ENCODE peak calls at places on chromosomes 6 and 20, in five cellular contexts. One of them, this sample, is unnamed.

GRCh38 chr6:70151616-70152015 is 151.3 kb downstream of the COL9A1 start:
- DNase-seq in neural progenitor cell: no peak
- DNase-seq in endothelial cell: no peak
- DNase-seq in osteocyte: no peak
- DNase-seq in fibroblast of mammary gland: no peak
- DNase-seq in this sample: no peak

GRCh38 chr20:41178495-41178894 is 41.2 kb downstream of the PLCG1 start:
- DNase-seq in neural progenitor cell: no peak
- DNase-seq in endothelial cell: no peak
- DNase-seq in osteocyte: no peak
- DNase-seq in fibroblast of mammary gland: no peak
- DNase-seq in this sample: no peak

GRCh38 chr20:63321148-63321831 is 28.3 kb downstream of the COL20A1 start:
- DNase-seq in neural progenitor cell: no peak
- DNase-seq in endothelial cell: no peak
- DNase-seq in osteocyte: no peak
- DNase-seq in fibroblast of mammary gland: peak
- DNase-seq in this sample: peak

GRCh38 chr6:35370124-35370741 is 27.9 kb downstream of the PPARD start:
- DNase-seq in neural progenitor cell: no peak
- DNase-seq in endothelial cell: no peak
- DNase-seq in osteocyte: no peak
- DNase-seq in fibroblast of mammary gland: peak
- DNase-seq in this sample: peak

GRCh38 chr6:21437583-21437982 is 156.0 kb upstream of the SOX4 start:
- DNase-seq in neural progenitor cell: no peak
- DNase-seq in endothelial cell: no peak
- DNase-seq in osteocyte: no peak
- DNase-seq in fibroblast of mammary gland: no peak
- DNase-seq in this sample: no peak

GRCh38 chr6:111038534-111039252 is 48.6 kb upstream of the SLC16A10 start:
- DNase-seq in neural progenitor cell: no peak
- DNase-seq in endothelial cell: no peak
- DNase-seq in osteocyte: no peak
- DNase-seq in fibroblast of mammary gland: no peak
- DNase-seq in this sample: no peak

GRCh38 chr6:27777614-27778355 is 134.4 kb downstream of the OR2B2 start:
- DNase-seq in neural progenitor cell: peak
- DNase-seq in endothelial cell: no peak
- DNase-seq in osteocyte: no peak
- DNase-seq in fibroblast of mammary gland: peak
- DNase-seq in this sample: no peak

GRCh38 chr20:34824026-34824860 is 1.2 kb downstream of the NCOA6 start:
- DNase-seq in neural progenitor cell: peak
- DNase-seq in endothelial cell: peak
- DNase-seq in osteocyte: no peak
- DNase-seq in fibroblast of mammary gland: peak
- DNase-seq in this sample: peak

GRCh38 chr6:7640607-7641577 is 50.9 kb downstream of the SNRNP48 start:
- DNase-seq in neural progenitor cell: no peak
- DNase-seq in endothelial cell: no peak
- DNase-seq in osteocyte: no peak
- DNase-seq in fibroblast of mammary gland: peak
- DNase-seq in this sample: no peak

GRCh38 chr6:127737768-127738167 is 160.8 kb downstream of the C6orf58 start:
- DNase-seq in neural progenitor cell: no peak
- DNase-seq in endothelial cell: no peak
- DNase-seq in osteocyte: no peak
- DNase-seq in fibroblast of mammary gland: peak
- DNase-seq in this sample: no peak

GRCh38 chr6:107399927-107400326 is 59.4 kb downstream of the PDSS2 start:
- DNase-seq in neural progenitor cell: peak
- DNase-seq in endothelial cell: no peak
- DNase-seq in osteocyte: no peak
- DNase-seq in fibroblast of mammary gland: no peak
- DNase-seq in this sample: no peak

GRCh38 chr20:44566018-44566417 is 16.4 kb upstream of the PKIG start:
- DNase-seq in neural progenitor cell: no peak
- DNase-seq in endothelial cell: no peak
- DNase-seq in osteocyte: no peak
- DNase-seq in fibroblast of mammary gland: no peak
- DNase-seq in this sample: no peak

GRCh38 chr20:44142416-44142815 is 44.6 kb downstream of the JPH2 start:
- DNase-seq in neural progenitor cell: no peak
- DNase-seq in endothelial cell: no peak
- DNase-seq in osteocyte: no peak
- DNase-seq in fibroblast of mammary gland: peak
- DNase-seq in this sample: no peak

GRCh38 chr20:57088436-57088835 is 178.0 kb downstream of the BMP7 start:
- DNase-seq in neural progenitor cell: peak
- DNase-seq in endothelial cell: no peak
- DNase-seq in osteocyte: no peak
- DNase-seq in fibroblast of mammary gland: no peak
- DNase-seq in this sample: no peak

GRCh38 chr6:27495386-27496135 is 22.7 kb upstream of the ZNF184 start:
- DNase-seq in neural progenitor cell: peak
- DNase-seq in endothelial cell: peak
- DNase-seq in osteocyte: no peak
- DNase-seq in fibroblast of mammary gland: peak
- DNase-seq in this sample: peak

GRCh38 chr6:136963259-136963658 is 41.2 kb downstream of the SLC35D3 start:
- DNase-seq in neural progenitor cell: no peak
- DNase-seq in endothelial cell: no peak
- DNase-seq in osteocyte: no peak
- DNase-seq in fibroblast of mammary gland: no peak
- DNase-seq in this sample: no peak

GRCh38 chr6:149233056-149233715 is 84.3 kb upstream of the TAB2 start:
- DNase-seq in neural progenitor cell: no peak
- DNase-seq in endothelial cell: no peak
- DNase-seq in osteocyte: no peak
- DNase-seq in fibroblast of mammary gland: peak
- DNase-seq in this sample: no peak

GRCh38 chr20:2206957-2207769 is 88.6 kb upstream of the TGM3 start:
- DNase-seq in neural progenitor cell: peak
- DNase-seq in endothelial cell: peak
- DNase-seq in osteocyte: peak
- DNase-seq in fibroblast of mammary gland: peak
- DNase-seq in this sample: peak

GRCh38 chr6:15444881-15445280 is 199.0 kb downstream of the JARID2 start:
- DNase-seq in neural progenitor cell: no peak
- DNase-seq in endothelial cell: no peak
- DNase-seq in osteocyte: no peak
- DNase-seq in fibroblast of mammary gland: no peak
- DNase-seq in this sample: no peak

GRCh38 chr6:169072127-169073042 is 181.3 kb downstream of the THBS2 start:
- DNase-seq in neural progenitor cell: no peak
- DNase-seq in endothelial cell: no peak
- DNase-seq in osteocyte: no peak
- DNase-seq in fibroblast of mammary gland: no peak
- DNase-seq in this sample: no peak

GRCh38 chr6:77474973-77475372 is 11.7 kb upstream of the HTR1B start:
- DNase-seq in neural progenitor cell: no peak
- DNase-seq in endothelial cell: no peak
- DNase-seq in osteocyte: no peak
- DNase-seq in fibroblast of mammary gland: no peak
- DNase-seq in this sample: no peak

GRCh38 chr6:41769376-41769775 is 10.3 kb downstream of the FRS3 start:
- DNase-seq in neural progenitor cell: no peak
- DNase-seq in endothelial cell: no peak
- DNase-seq in osteocyte: no peak
- DNase-seq in fibroblast of mammary gland: no peak
- DNase-seq in this sample: no peak

GRCh38 chr6:132812255-132812732 is 2.1 kb upstream of the RPS12 start:
- DNase-seq in neural progenitor cell: peak
- DNase-seq in endothelial cell: no peak
- DNase-seq in osteocyte: no peak
- DNase-seq in fibroblast of mammary gland: peak
- DNase-seq in this sample: no peak

DNA sequence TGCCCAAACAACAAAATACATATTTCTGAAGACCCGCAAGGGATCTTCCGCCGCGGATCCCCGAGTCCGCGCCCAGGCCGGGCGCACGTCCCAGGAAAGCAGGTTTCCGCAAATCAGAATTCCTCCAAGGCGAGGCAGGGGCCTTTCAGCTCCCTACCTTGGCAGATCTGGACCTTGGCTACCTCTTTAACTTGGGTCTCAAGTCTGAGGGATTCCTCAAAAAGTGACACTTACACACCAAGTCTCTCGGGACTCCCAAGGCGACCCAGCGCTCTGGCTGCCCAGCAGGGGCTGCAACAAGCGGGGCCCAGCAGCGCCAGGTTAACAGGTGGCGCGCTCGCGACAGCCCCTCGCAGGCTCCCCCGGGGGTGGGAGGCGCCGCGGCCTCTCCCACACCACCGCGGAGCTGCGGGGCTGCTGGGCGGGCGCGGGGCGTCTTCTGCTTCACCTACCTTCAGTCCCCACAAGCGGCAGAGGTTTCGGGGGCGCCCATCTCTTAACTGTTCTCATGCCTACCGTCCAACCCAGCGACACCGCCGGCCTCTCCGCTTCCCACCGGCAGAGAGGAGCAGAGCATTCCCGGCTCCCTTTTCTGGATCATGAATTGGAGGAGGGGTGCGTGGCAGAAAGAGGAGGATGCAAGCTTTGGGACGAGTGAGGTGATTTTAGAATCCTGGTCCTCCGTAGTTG is 414 bp downstream of the SIM1 start:
- DNase-seq in neural progenitor cell: peak
- DNase-seq in endothelial cell: peak
- DNase-seq in osteocyte: no peak
- DNase-seq in fibroblast of mammary gland: no peak
- DNase-seq in this sample: no peak
- TF ChIP-seq CTCF in neural progenitor cell: no peak
- TF ChIP-seq CTCF in endothelial cell: no peak
- TF ChIP-seq CTCF in osteocyte: no peak
- TF ChIP-seq CTCF in fibroblast of mammary gland: no peak
- TF ChIP-seq CTCF in this sample: no peak

GRCh38 chr6:166456360-166457156 is 73.8 kb upstream of the MPC1 start:
- DNase-seq in neural progenitor cell: peak
- DNase-seq in endothelial cell: no peak
- DNase-seq in osteocyte: no peak
- DNase-seq in fibroblast of mammary gland: peak
- DNase-seq in this sample: no peak
- TF ChIP-seq CTCF in neural progenitor cell: peak
- TF ChIP-seq CTCF in endothelial cell: no peak
- TF ChIP-seq CTCF in osteocyte: peak
- TF ChIP-seq CTCF in fibroblast of mammary gland: peak
- TF ChIP-seq CTCF in this sample: no peak

DNA sequence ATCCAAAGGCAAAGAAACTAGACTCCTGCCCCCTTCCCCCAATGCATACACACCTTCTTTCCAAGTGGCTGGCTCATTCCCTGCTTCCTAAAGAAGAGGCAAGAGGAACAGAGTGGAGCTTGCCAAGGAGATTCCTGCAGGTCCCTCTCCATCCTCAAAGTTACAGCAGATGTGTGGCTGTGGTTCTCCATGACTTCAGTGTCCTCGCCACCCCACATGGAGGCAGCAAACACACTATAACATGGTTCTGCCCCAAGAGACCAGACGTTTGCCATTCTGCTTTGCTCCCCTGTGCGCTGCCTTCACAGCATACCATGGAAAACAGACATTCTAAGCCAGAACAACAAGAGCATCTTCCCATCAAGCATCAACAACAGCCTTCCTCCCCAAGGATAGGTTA is 84.4 kb downstream of the BACH2 start:
- DNase-seq in neural progenitor cell: no peak
- DNase-seq in endothelial cell: no peak
- DNase-seq in osteocyte: no peak
- DNase-seq in fibroblast of mammary gland: no peak
- DNase-seq in this sample: no peak
- TF ChIP-seq CTCF in neural progenitor cell: no peak
- TF ChIP-seq CTCF in endothelial cell: no peak
- TF ChIP-seq CTCF in osteocyte: no peak
- TF ChIP-seq CTCF in fibroblast of mammary gland: no peak
- TF ChIP-seq CTCF in this sample: no peak

GRCh38 chr6:4844108-4844507 is 67.9 kb downstream of the CDYL start:
- DNase-seq in neural progenitor cell: no peak
- DNase-seq in endothelial cell: no peak
- DNase-seq in osteocyte: no peak
- DNase-seq in fibroblast of mammary gland: no peak
- DNase-seq in this sample: no peak
- TF ChIP-seq CTCF in neural progenitor cell: peak
- TF ChIP-seq CTCF in endothelial cell: peak
- TF ChIP-seq CTCF in osteocyte: peak
- TF ChIP-seq CTCF in fibroblast of mammary gland: peak
- TF ChIP-seq CTCF in this sample: no peak

GRCh38 chr20:58835231-58835630 is 15.5 kb downstream of the GNAS-AS1 start:
- DNase-seq in neural progenitor cell: no peak
- DNase-seq in endothelial cell: no peak
- DNase-seq in osteocyte: no peak
- DNase-seq in fibroblast of mammary gland: peak
- DNase-seq in this sample: no peak
- TF ChIP-seq CTCF in neural progenitor cell: no peak
- TF ChIP-seq CTCF in endothelial cell: no peak
- TF ChIP-seq CTCF in osteocyte: no peak
- TF ChIP-seq CTCF in fibroblast of mammary gland: no peak
- TF ChIP-seq CTCF in this sample: no peak

GRCh38 chr6:30238178-30238795 is 25.1 kb upstream of the TRIM26 start:
- DNase-seq in neural progenitor cell: peak
- DNase-seq in endothelial cell: no peak
- DNase-seq in osteocyte: no peak
- DNase-seq in fibroblast of mammary gland: peak
- DNase-seq in this sample: no peak
- TF ChIP-seq CTCF in neural progenitor cell: peak
- TF ChIP-seq CTCF in endothelial cell: no peak
- TF ChIP-seq CTCF in osteocyte: peak
- TF ChIP-seq CTCF in fibroblast of mammary gland: peak
- TF ChIP-seq CTCF in this sample: no peak